ENCODE peak calls at places on chromosome 21, in nine cellular contexts. J is tibial artery, C is PC-9, M is ovary, Z is cardiac muscle cell, X is left ventricle myocardium inferior, S is HCT116, D is psoas muscle, R is gastrocnemius medialis. W is an unnamed sample. For H3K4me1, the result is how much of the 10 kb centered on the place peaks cover.

GRCh38 chr21:21179619-21180336 is 181.6 kb downstream of the NCAM2 start:
- DNase-seq in D (no peak), S (no peak), Z (no peak), R (no peak), X (no peak), M (no peak), C (no peak), J (no peak), W (no peak)

GRCh38 chr21:26732442-26733221 is 112.6 kb downstream of the ADAMTS1 start:
- DNase-seq in C (no peak), R (peak), M (peak), J (peak), X (no peak), S (no peak), D (peak), Z (peak), W (no peak)

GRCh38 chr21:45593162-45594022 is 50.1 kb upstream of the PCBP3 start:
- DNase-seq in X (no peak), S (no peak), D (no peak), C (no peak), J (no peak), M (no peak), Z (no peak), R (no peak), W (no peak)

GRCh38 chr21:35020902-35021301 is 28.2 kb downstream of the RUNX1 start:
- DNase-seq in S (no peak), M (no peak), C (no peak), X (no peak), R (no peak), J (no peak), D (no peak), Z (no peak), W (no peak)

GRCh38 chr21:41783476-41784150 is 16.8 kb upstream of the RIPK4 start:
- DNase-seq in D (no peak), S (peak), J (no peak), C (peak), Z (no peak), X (no peak), R (no peak), M (no peak), W (no peak)

GRCh38 chr21:29678616-29679015 is 261.2 kb downstream of the GRIK1 start:
- DNase-seq in S (no peak), R (no peak), Z (no peak), J (no peak), C (no peak), M (no peak), X (no peak), D (no peak), W (no peak)

GRCh38 chr21:31922881-31923280 is 50.1 kb downstream of the HUNK start:
- DNase-seq in S (no peak), X (no peak), Z (no peak), J (no peak), D (no peak), R (no peak), C (no peak), M (no peak), W (no peak)

GRCh38 chr21:39141502-39141901 is 41.7 kb downstream of the PSMG1 start:
- DNase-seq in J (no peak), X (no peak), D (no peak), C (no peak), R (no peak), Z (no peak), M (no peak), S (no peak), W (no peak)

GRCh38 chr21:25660233-25660632 is 21.2 kb downstream of the JAM2 start:
- DNase-seq in M (no peak), X (no peak), R (no peak), C (no peak), D (no peak), S (no peak), Z (no peak), J (no peak), W (no peak)

GRCh38 chr21:42913461-42913860 is 12.0 kb downstream of the ERVH48-1 start:
- DNase-seq in Z (no peak), C (no peak), J (no peak), S (no peak), D (no peak), M (no peak), R (no peak), X (no peak), W (no peak)

GRCh38 chr21:37787456-37787855 is 128.8 kb downstream of the KCNJ6 start:
- DNase-seq in X (no peak), J (no peak), D (no peak), R (no peak), M (no peak), C (no peak), S (no peak), Z (no peak), W (no peak)

GRCh38 chr21:37783016-37783415 is 133.2 kb downstream of the KCNJ6 start:
- DNase-seq in X (no peak), S (no peak), C (no peak), Z (no peak), J (no peak), R (no peak), D (no peak), M (no peak), W (no peak)

GRCh38 chr21:37788503-37788902 is 127.8 kb downstream of the KCNJ6 start:
- DNase-seq in S (no peak), D (no peak), Z (no peak), C (no peak), R (no peak), M (no peak), X (no peak), J (no peak), W (no peak)

GRCh38 chr21:37780991-37781983 is 135.0 kb downstream of the KCNJ6 start:
- DNase-seq in J (no peak), M (no peak), D (no peak), Z (no peak), X (no peak), S (no peak), C (no peak), R (no peak), W (no peak)

GRCh38 chr21:37784591-37785318 is 131.5 kb downstream of the KCNJ6 start:
- DNase-seq in M (no peak), D (no peak), C (no peak), X (no peak), R (no peak), S (no peak), Z (no peak), J (no peak), W (no peak)
- H3K4me1 ChIP-seq in M (under half), D (under half), C (under half), X (under half), R (under half), S (under half), Z (under half), J (under half), W (under half)

GRCh38 chr21:44485796-44486195 is 30.5 kb downstream of the LRRC3 start:
- DNase-seq in D (no peak), R (no peak), X (no peak), C (no peak), J (no peak), M (no peak), Z (no peak), S (no peak), W (no peak)

GRCh38 chr21:44484498-44485253 is 29.4 kb downstream of the LRRC3 start:
- DNase-seq in R (no peak), X (no peak), M (no peak), C (no peak), Z (no peak), J (no peak), D (no peak), S (no peak), W (no peak)

GRCh38 chr21:44487831-44488230 is 32.5 kb downstream of the LRRC3 start:
- DNase-seq in X (no peak), M (no peak), J (no peak), R (no peak), C (no peak), Z (no peak), S (peak), D (no peak), W (peak)

GRCh38 chr21:44485254-44485793 is 30.0 kb downstream of the LRRC3 start:
- DNase-seq in C (no peak), J (peak), D (no peak), M (no peak), Z (peak), S (peak), X (no peak), R (no peak), W (peak)

DNA sequence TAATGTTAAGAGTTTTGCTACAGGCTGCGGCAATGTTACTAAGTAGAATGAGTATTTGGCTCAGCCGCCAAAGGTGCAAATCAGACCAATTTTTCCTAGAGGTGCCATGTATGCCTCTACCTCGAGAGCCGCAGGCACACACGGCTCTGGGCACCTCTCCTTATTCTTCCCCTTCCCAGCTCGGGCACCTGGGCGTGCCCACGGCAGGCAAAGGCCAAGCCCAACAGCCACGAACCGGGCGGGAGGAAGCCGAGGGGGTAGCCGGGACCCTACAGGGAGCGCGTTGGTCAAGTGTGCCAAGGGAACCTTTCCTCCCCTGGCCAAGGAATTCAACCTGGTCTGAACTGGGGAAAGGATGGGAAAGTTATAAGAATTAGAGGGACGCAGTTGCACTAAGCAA is 31.0 kb downstream of the LRRC3 start:
- DNase-seq in C (no peak), J (no peak), R (no peak), M (no peak), X (no peak), D (no peak), Z (no peak), S (no peak), W (no peak)
- H3K4me3 ChIP-seq in C (no peak), J (no peak), R (no peak), M (no peak), X (peak), D (no peak), Z (peak), S (no peak), W (no peak)

GRCh38 chr21:36261459-36261858 is 58.5 kb upstream of the MORC3 start:
- DNase-seq in J (no peak), R (no peak), M (no peak), S (no peak), Z (no peak), D (no peak), C (no peak), X (no peak), W (no peak)

GRCh38 chr21:36263797-36264196 is 56.2 kb upstream of the MORC3 start:
- DNase-seq in R (no peak), X (no peak), D (no peak), C (no peak), J (no peak), Z (no peak), M (no peak), S (no peak), W (no peak)

GRCh38 chr21:36257657-36258056 is 62.3 kb upstream of the MORC3 start:
- DNase-seq in J (no peak), M (no peak), X (no peak), S (no peak), Z (no peak), R (no peak), D (no peak), C (no peak), W (no peak)

GRCh38 chr21:36260030-36260787 is 59.8 kb upstream of the MORC3 start:
- DNase-seq in S (peak), M (peak), J (peak), Z (peak), C (peak), X (no peak), R (no peak), D (no peak), W (peak)

GRCh38 chr21:36260802-36261201 is 59.2 kb upstream of the MORC3 start:
- DNase-seq in Z (no peak), C (no peak), M (no peak), R (no peak), D (no peak), J (no peak), S (no peak), X (no peak), W (no peak)
- TF ChIP-seq CTCF in Z (no peak), C (no peak), M (no peak), R (no peak), D (no peak), J (no peak), S (peak), X (peak), W (peak)

DNA sequence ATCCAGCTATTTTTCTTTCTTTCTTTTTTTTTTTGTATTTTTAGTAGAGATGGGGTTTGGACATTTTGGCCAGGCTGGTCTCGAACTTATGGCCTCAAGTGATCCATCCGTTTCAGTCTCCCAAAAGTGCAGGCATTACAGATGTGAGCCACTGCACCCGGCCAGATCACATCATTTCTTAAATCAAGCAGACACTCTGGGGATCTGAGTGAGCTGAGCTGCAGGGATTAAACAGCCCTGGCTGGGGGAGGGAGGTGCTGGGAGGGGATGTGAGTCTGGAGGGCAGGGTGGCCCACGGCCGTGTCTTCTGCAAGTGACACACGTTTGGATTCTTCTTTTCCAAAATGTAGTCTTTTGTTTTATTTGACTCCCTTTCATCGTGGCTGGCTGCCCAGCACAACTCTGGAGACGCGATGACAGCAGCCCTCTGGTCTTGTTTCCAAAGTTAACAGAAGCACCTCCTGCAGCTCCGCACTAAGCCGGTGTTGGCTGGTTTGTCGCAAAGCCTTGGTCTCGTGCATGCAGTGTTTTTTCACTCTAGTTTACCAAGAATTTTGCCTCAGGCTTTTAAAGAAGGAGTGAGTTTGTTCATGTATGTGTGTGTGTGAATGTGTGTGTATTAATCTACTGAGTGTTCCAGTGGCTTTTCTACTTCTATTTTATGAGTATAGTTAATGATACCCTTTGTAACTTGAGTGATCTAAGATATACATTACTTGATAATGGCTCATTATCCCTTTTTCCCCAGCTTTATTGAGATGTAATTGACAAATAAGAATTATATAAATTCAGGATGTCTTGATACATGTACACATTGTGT is 2.8 kb upstream of the KRTAP10-5 start:
- DNase-seq in S (no peak), M (peak), R (no peak), J (no peak), X (no peak), D (no peak), C (no peak), Z (peak), W (no peak)
- H3K4me1 ChIP-seq in S (under half), M (under half), R (under half), J (under half), X (under half), D (under half), C (under half), Z (under half), W (under half)